ENCODE peak calls at places on chromosomes 5 and 9, in five cellular contexts. G is IMR-90, J is small intestine, N is fibroblast of lung, Z is mesendoderm. T is an unnamed sample. For H3K36me3, the result is how much of the 10 kb centered on the place peaks cover.

GRCh38 chr9:74494490-74494889 is 2.6 kb upstream of the RORB start:
- DNase-seq in G (no peak), J (no peak), N (no peak), Z (peak), T (no peak)

GRCh38 chr5:68817696-68818695 is 275.8 kb upstream of the SLC30A5 start:
- DNase-seq in G (no peak), J (no peak), N (no peak), Z (peak), T (no peak)

GRCh38 chr5:181189962-181190710 is 14.9 kb downstream of the TRIM7 start:
- DNase-seq in G (no peak), J (peak), N (no peak), Z (no peak), T (no peak)

GRCh38 chr5:53478411-53479044 is 1.9 kb upstream of the FST start:
- DNase-seq in G (peak), J (peak), N (peak), Z (peak), T (no peak)

GRCh38 chr5:150649108-150649827 is 8.8 kb downstream of the SYNPO start:
- DNase-seq in G (no peak), J (no peak), N (no peak), Z (no peak), T (no peak)

GRCh38 chr9:13665418-13666066 is 386.1 kb upstream of the MPDZ start:
- DNase-seq in G (peak), J (peak), N (peak), Z (no peak), T (no peak)

GRCh38 chr5:135709998-135710670 is 124.3 kb upstream of the SLC25A48 start:
- DNase-seq in G (no peak), J (no peak), N (no peak), Z (no peak), T (no peak)

GRCh38 chr9:109481747-109482325 is 16.3 kb downstream of the PTPN3 start:
- DNase-seq in G (no peak), J (no peak), N (no peak), Z (no peak), T (no peak)

GRCh38 chr9:137878146-137878941 is 762 bp downstream of the CACNA1B start:
- DNase-seq in G (no peak), J (no peak), N (peak), Z (peak), T (peak)

GRCh38 chr5:114909424-114909823 is 260.3 kb downstream of the TRIM36 start:
- DNase-seq in G (no peak), J (no peak), N (no peak), Z (no peak), T (no peak)

GRCh38 chr5:121572061-121572460 is 279.6 kb upstream of the FTMT start:
- DNase-seq in G (no peak), J (no peak), N (no peak), Z (no peak), T (no peak)

GRCh38 chr5:124126504-124127240 is 614.7 kb downstream of the CSNK1G3 start:
- DNase-seq in G (no peak), J (no peak), N (no peak), Z (no peak), T (no peak)

DNA sequence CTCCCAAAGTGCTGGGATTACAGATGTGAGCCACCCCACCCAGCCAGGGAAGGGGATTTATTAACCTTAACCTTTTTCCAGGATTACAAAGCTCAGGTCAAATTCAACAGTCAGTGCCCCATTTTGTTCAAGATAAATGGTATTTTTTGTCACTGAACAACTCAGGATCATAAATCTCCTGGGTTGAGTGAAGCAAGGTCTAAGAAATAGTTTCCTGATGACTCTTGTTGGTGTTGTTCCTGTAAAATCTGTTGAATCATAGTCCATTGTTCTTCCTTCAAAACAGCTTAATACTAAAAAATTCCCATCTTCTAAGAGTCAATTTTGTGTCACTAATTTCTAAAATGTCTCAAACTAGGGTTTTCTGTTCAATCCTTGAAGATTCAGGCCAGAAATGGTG is 33.9 kb upstream of the JMY start:
- DNase-seq in G (peak), J (no peak), N (no peak), Z (no peak), T (no peak)
- H3K27ac ChIP-seq in G (no peak), J (no peak), N (no peak), Z (no peak), T (no peak)

GRCh38 chr9:98081477-98082219 is 25.1 kb downstream of the NANS start:
- DNase-seq in G (peak), J (peak), N (no peak), Z (no peak), T (peak)

GRCh38 chr9:98085058-98085457 is 28.5 kb downstream of the NANS start:
- DNase-seq in G (no peak), J (no peak), N (no peak), Z (no peak), T (no peak)

GRCh38 chr9:98084396-98084795 is 27.9 kb downstream of the NANS start:
- DNase-seq in G (no peak), J (no peak), N (no peak), Z (no peak), T (no peak)

GRCh38 chr9:98083059-98083458 is 26.5 kb downstream of the NANS start:
- DNase-seq in G (peak), J (peak), N (peak), Z (no peak), T (no peak)

GRCh38 chr9:98083566-98084135 is 27.1 kb downstream of the NANS start:
- DNase-seq in G (no peak), J (no peak), N (no peak), Z (no peak), T (no peak)
- H3K36me3 ChIP-seq in G (under half), J (under half), N (under half), Z (under half), T (half or more)

GRCh38 chr5:94040591-94041148 is 299.3 kb upstream of the POU5F2 start:
- DNase-seq in G (no peak), J (no peak), N (no peak), Z (peak), T (no peak)
- H3K27ac ChIP-seq in G (no peak), J (no peak), N (no peak), Z (no peak), T (no peak)

GRCh38 chr9:125329978-125330377 is 68.4 kb downstream of the GAPVD1 start:
- DNase-seq in G (peak), J (no peak), N (no peak), Z (no peak), T (no peak)

GRCh38 chr9:125332527-125332926 is 70.9 kb downstream of the GAPVD1 start:
- DNase-seq in G (no peak), J (no peak), N (no peak), Z (no peak), T (peak)

GRCh38 chr9:125325821-125326220 is 64.2 kb downstream of the GAPVD1 start:
- DNase-seq in G (peak), J (no peak), N (no peak), Z (no peak), T (no peak)

DNA sequence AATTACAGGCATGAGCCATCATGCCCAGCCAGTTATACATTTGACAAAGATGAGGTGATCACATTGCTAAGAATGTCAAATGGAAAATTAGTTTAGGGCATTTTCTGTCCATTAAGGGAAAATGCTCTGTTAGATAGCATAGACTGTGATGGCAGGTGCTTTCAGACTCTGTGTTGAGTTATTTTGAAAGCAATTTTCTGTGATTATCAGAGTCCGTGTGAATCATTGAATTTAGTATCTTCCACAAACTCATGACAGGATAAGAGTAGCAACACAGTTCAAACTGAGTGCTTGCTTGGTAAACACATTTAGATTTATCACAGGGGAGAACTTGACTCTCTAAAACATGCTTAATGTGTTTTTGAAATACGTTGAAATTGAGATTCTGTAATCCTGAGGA is 69.0 kb downstream of the GAPVD1 start:
- DNase-seq in G (no peak), J (no peak), N (no peak), Z (no peak), T (no peak)
- H3K36me3 ChIP-seq in G (under half), J (under half), N (under half), Z (under half), T (half or more)

DNA sequence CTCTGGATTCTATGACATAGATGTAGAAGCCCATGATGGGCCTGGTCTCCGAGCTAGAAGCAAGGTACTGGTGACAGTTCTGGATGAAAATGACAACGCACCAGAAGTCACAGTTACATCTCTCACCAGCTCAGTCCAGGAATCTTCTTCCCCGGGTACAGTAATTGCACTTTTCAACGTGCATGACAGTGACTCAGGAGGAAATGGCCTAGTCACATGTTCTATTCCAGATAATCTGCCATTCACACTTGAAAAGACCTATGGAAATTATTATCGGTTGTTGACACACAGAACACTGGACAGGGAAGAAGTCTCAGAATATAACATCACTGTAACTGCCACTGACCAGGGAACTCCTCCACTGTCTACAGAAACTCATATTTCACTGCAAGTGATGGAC is 1.3 kb downstream of the PCDHGA4 start:
- DNase-seq in G (no peak), J (no peak), N (no peak), Z (no peak), T (no peak)
- H3K27ac ChIP-seq in G (no peak), J (no peak), N (no peak), Z (no peak), T (no peak)

GRCh38 chr9:133796562-133796961 is 58.4 kb upstream of the SARDH start:
- DNase-seq in G (no peak), J (no peak), N (no peak), Z (no peak), T (no peak)

GRCh38 chr9:133792721-133793470 is 54.7 kb upstream of the SARDH start:
- DNase-seq in G (peak), J (peak), N (peak), Z (peak), T (peak)

GRCh38 chr9:133793471-133793870 is 55.3 kb upstream of the SARDH start:
- DNase-seq in G (no peak), J (peak), N (no peak), Z (no peak), T (no peak)

GRCh38 chr9:133794006-133794760 is 56.0 kb upstream of the SARDH start:
- DNase-seq in G (no peak), J (no peak), N (no peak), Z (no peak), T (no peak)

DNA sequence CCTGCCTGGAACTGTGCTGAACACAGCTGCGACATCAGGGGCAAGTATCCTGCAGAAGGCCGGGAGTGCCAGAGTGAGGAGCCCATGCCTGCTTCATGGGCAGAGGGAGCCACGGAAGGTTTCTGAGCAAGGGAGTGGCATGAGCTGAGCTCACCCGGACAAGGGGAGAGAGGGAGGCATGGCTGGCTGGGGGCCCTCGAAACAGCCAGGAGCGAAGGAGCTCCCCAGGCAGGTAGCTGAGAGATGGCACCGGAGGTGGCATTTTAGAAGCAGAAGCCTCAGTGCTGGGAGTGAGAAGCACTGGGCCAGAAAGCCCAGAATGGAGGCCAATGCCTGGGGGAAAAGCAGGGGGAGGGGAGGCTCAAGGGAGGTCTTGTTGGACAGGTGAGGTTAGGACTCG is 56.9 kb upstream of the SARDH start:
- DNase-seq in G (no peak), J (no peak), N (no peak), Z (no peak), T (no peak)
- H3K36me3 ChIP-seq in G (under half), J (under half), N (under half), Z (under half), T (under half)

DNA sequence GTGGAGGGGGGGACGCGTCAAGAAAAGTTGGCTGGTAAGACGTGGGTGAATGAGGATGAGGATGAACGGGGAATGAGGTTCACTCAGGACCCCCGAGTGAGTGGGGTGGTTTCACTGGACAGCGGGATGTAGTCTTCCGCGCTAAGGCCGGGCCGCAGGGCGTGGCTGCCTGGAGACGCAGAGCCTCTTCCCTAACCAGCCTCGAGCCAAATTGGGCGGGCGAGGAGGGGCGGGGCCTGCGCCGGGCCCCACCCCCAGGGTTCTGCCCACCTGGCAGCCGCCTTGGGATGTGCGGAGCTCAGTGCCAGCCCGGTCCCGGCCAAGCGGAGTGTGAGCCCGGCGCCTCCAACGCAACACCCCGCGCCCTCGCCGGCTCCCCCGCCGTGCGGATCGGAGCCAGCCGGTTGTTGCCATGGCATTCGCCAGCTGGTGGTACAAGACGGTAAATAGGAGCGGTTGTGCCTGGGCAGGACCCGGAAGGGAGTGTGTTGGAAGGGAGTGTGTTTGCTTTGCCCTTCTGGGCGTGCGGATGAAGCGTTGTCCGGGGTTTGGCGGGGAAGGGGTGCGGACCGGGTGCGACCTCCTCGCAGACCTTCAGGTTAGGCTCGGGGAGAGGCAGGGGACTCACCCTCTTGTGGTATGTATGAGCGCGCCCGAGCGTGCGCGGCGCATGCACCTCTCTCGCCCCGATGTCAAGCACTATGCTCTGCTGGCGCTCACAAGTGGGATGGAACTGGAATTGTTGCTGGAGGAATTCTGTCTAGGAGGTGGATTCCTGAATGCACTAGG is 743 bp downstream of the CAST start:
- DNase-seq in G (peak), J (peak), N (peak), Z (peak), T (peak)
- H3K27ac ChIP-seq in G (peak), J (peak), N (peak), Z (no peak), T (peak)

T was measured in CD4-positive, CD25-positive, alpha-beta regulatory T cell.